ENCODE peak calls at places on chromosomes 1 and 21, in four cellular contexts. A is D341Med, D is ELR, P is activated T-helper 1 cell treated with Interleukin-2 at 50 U/mL for 16 hours. Q is an unnamed sample.

GRCh38 chr1:37919277-37919676 is 27.6 kb downstream of the INPP5B start:
- DNase-seq in D (peak), A (peak), P (no peak), Q (no peak)

GRCh38 chr21:22136770-22137169 is 1138.6 kb downstream of the NCAM2 start:
- DNase-seq in A (no peak), D (no peak), P (no peak), Q (no peak)

GRCh38 chr1:19204665-19205266 is 5.3 kb downstream of the UBR4 start:
- DNase-seq in A (no peak), D (peak), P (no peak), Q (no peak)

GRCh38 chr1:109198745-109199144 is 15.0 kb upstream of the SARS1 start:
- DNase-seq in P (no peak), D (peak), A (no peak), Q (no peak)

GRCh38 chr1:84698151-84698651 is 7.9 kb upstream of the SSX2IP start:
- DNase-seq in D (peak), A (no peak), P (no peak), Q (no peak)

GRCh38 chr21:18461743-18462142 is 58.2 kb upstream of the TMPRSS15 start:
- DNase-seq in D (no peak), A (no peak), P (no peak), Q (no peak)

GRCh38 chr1:53654216-53655210 is 84.5 kb downstream of the GLIS1 start:
- DNase-seq in P (no peak), A (no peak), D (peak), Q (no peak)

GRCh38 chr1:78101514-78101913 is 55.7 kb downstream of the GIPC2 start:
- DNase-seq in A (no peak), P (no peak), D (peak), Q (no peak)

GRCh38 chr1:32031578-32032286 is 18.1 kb downstream of the KHDRBS1 start:
- DNase-seq in A (no peak), D (peak), P (no peak), Q (no peak)

GRCh38 chr21:40143822-40144525 is 276.7 kb downstream of the PCP4 start:
- DNase-seq in A (peak), P (no peak), D (peak), Q (peak)

GRCh38 chr1:1196431-1197187 is 9.8 kb downstream of the TNFRSF18 start:
- DNase-seq in P (no peak), D (no peak), A (peak), Q (no peak)

GRCh38 chr1:30058966-30059365 is 664.4 kb downstream of the MATN1 start:
- DNase-seq in A (no peak), P (no peak), D (peak), Q (no peak)

GRCh38 chr1:228486596-228487335 is 416 bp upstream of the RNF187 start:
- DNase-seq in D (peak), A (peak), P (peak), Q (peak)

GRCh38 chr1:118049981-118050380 is 120.4 kb downstream of the WDR3 start:
- DNase-seq in P (no peak), D (no peak), A (no peak), Q (no peak)

GRCh38 chr1:17588048-17588781 is 48.7 kb downstream of the ARHGEF10L start:
- DNase-seq in A (no peak), D (peak), P (no peak), Q (peak)

GRCh38 chr1:71222668-71223067 is 141.8 kb upstream of the ZRANB2 start:
- DNase-seq in A (no peak), P (no peak), D (peak), Q (no peak)

GRCh38 chr1:230855886-230856285 is 12.4 kb downstream of the C1orf198 start:
- DNase-seq in P (no peak), A (no peak), D (peak), Q (no peak)

GRCh38 chr21:33300701-33301631 is 23.8 kb upstream of the IFNAR1 start:
- DNase-seq in P (no peak), D (no peak), A (no peak), Q (peak)

GRCh38 chr1:93839307-93839706 is 39.7 kb downstream of the DNTTIP2 start:
- DNase-seq in P (no peak), D (peak), A (no peak), Q (no peak)

GRCh38 chr1:5651027-5651410 is 341.2 kb downstream of the NPHP4 start:
- DNase-seq in A (no peak), P (no peak), D (no peak), Q (no peak)

GRCh38 chr1:7233646-7234470 is 448.6 kb downstream of the CAMTA1 start:
- DNase-seq in A (no peak), P (no peak), D (no peak), Q (no peak)

GRCh38 chr1:171828794-171829193 is 12.5 kb upstream of the DNM3 start:
- DNase-seq in A (no peak), D (no peak), P (no peak), Q (no peak)

GRCh38 chr21:40757366-40757765 is 89.6 kb downstream of the DSCAM start:
- DNase-seq in P (no peak), A (no peak), D (no peak), Q (no peak)

GRCh38 chr1:3470650-3471355 is 16.3 kb downstream of the ARHGEF16 start:
- DNase-seq in D (no peak), P (no peak), A (no peak), Q (no peak)

GRCh38 chr1:245060684-245061374 is 94.0 kb upstream of the KIF26B start:
- DNase-seq in D (no peak), P (no peak), A (peak), Q (no peak)

GRCh38 chr1:212045981-212046380 is 10.4 kb downstream of the DTL start:
- DNase-seq in D (no peak), P (no peak), A (no peak), Q (no peak)

GRCh38 chr21:26115899-26116298 is 54.7 kb downstream of the APP start:
- DNase-seq in P (no peak), D (peak), A (no peak), Q (no peak)

GRCh38 chr1:47709302-47710074 is 271.6 kb downstream of the FOXD2 start:
- DNase-seq in D (peak), A (peak), P (no peak), Q (no peak)

GRCh38 chr1:46434358-46434757 is 40.2 kb downstream of the FAAH start:
- DNase-seq in A (no peak), P (no peak), D (no peak), Q (no peak)

GRCh38 chr1:208343226-208343625 is 99.0 kb upstream of the PLXNA2 start:
- DNase-seq in P (no peak), A (no peak), D (no peak), Q (no peak)

GRCh38 chr1:18572022-18572920 is 58.4 kb upstream of the PAX7 start:
- DNase-seq in A (no peak), P (no peak), D (no peak), Q (no peak)

GRCh38 chr1:119147626-119148180 is 7.2 kb upstream of the WARS2 start:
- DNase-seq in A (no peak), P (no peak), D (no peak), Q (no peak)

GRCh38 chr1:154419620-154420020 is 14.5 kb downstream of the IL6R start:
- DNase-seq in D (peak), A (peak), P (peak), Q (peak)

GRCh38 chr1:65075123-65075976 is 72.7 kb upstream of the AK4 start:
- DNase-seq in P (peak), D (peak), A (peak), Q (peak)

GRCh38 chr1:94239796-94240195 is 2.4 kb upstream of the ARHGAP29 start:
- DNase-seq in A (no peak), P (no peak), D (peak), Q (no peak)

GRCh38 chr1:76862447-76862846 is 4.8 kb upstream of the ST6GALNAC5 start:
- DNase-seq in P (no peak), D (peak), A (no peak), Q (no peak)

Q was measured in prostate gland.